ENCODE peak calls at places on chromosomes 1 and 21, in four cellular contexts. J is OCI-LY7, B is NB4, E is HAP-1. P is an unnamed sample.

GRCh38 chr1:38121231-38121680 is 74.7 kb upstream of the POU3F1 start:
- DNase-seq in J (no peak), B (no peak), E (no peak), P (no peak)

GRCh38 chr1:172779501-172779900 is 120.6 kb downstream of the FASLG start:
- DNase-seq in J (no peak), B (no peak), E (no peak), P (no peak)

GRCh38 chr1:59150537-59151386 is 146.1 kb upstream of the FGGY start:
- DNase-seq in J (no peak), B (peak; percentile 61), E (no peak), P (peak; percentile 67)

GRCh38 chr1:19817160-19817559 is 2.1 kb upstream of the RNF186 start:
- DNase-seq in J (no peak), B (no peak), E (no peak), P (no peak)

GRCh38 chr1:47663286-47663685 is 225.4 kb downstream of the FOXD2 start:
- DNase-seq in J (no peak), B (no peak), E (no peak), P (no peak)

GRCh38 chr1:3598051-3598471 is 13.2 kb downstream of the MEGF6 start:
- DNase-seq in J (no peak), B (no peak), E (no peak), P (no peak)

GRCh38 chr1:9438431-9439073 is 100.7 kb upstream of the SLC25A33 start:
- DNase-seq in J (no peak), B (peak; percentile 84), E (no peak), P (peak; percentile 84)

GRCh38 chr1:247906504-247907047 is 11.2 kb downstream of the OR2W3 start:
- DNase-seq in J (no peak), B (peak; percentile 56), E (no peak), P (no peak)

GRCh38 chr21:31597683-31598082 is 61.8 kb upstream of the SOD1 start:
- DNase-seq in J (no peak), B (no peak), E (no peak), P (no peak)

GRCh38 chr1:219926363-219926998 is 1.9 kb downstream of the SLC30A10 start:
- DNase-seq in J (no peak), B (no peak), E (no peak), P (peak; percentile 62)

GRCh38 chr1:11979453-11979817 is 809 bp upstream of the MFN2 start:
- DNase-seq in J (no peak), B (no peak), E (no peak), P (no peak)

GRCh38 chr1:118154220-118154619 is 30.8 kb downstream of the SPAG17 start:
- DNase-seq in J (no peak), B (peak; percentile 17), E (peak; percentile 39), P (no peak)

GRCh38 chr1:64601207-64601606 is 131.3 kb downstream of the CACHD1 start:
- DNase-seq in J (no peak), B (no peak), E (no peak), P (no peak)

GRCh38 chr1:225378880-225379279 is 49.0 kb downstream of the LBR start:
- DNase-seq in J (no peak), B (peak; percentile 20), E (peak; percentile 90), P (no peak)

GRCh38 chr1:211613108-211613947 is 34.4 kb upstream of the SLC30A1 start:
- DNase-seq in J (no peak), B (peak; percentile 95), E (no peak), P (peak; percentile 76)

GRCh38 chr1:206685749-206686485 is 1.2 kb downstream of the MAPKAPK2 start:
- DNase-seq in J (no peak), B (peak; percentile 89), E (peak; percentile 32), P (peak; percentile 64)

GRCh38 chr1:145977486-145978476 is 13.3 kb downstream of the POLR3GL start:
- DNase-seq in J (peak; percentile 90), B (peak; percentile 89), E (peak; percentile 78), P (peak; percentile 65)

GRCh38 chr1:236147068-236147467 is 4.7 kb downstream of the GPR137B start:
- DNase-seq in J (no peak), B (no peak), E (no peak), P (no peak)

GRCh38 chr21:34073749-34074282 is 438 bp downstream of the MRPS6 start:
- DNase-seq in J (peak; percentile 64), B (peak; percentile 49), E (no peak), P (peak; percentile 68)

GRCh38 chr1:39776400-39776713 is 5.2 kb upstream of the OXCT2 start:
- DNase-seq in J (peak; percentile 9), B (peak; percentile 70), E (no peak), P (no peak)

GRCh38 chr1:12132078-12132477 is 34.7 kb upstream of the TNFRSF1B start:
- DNase-seq in J (no peak), B (no peak), E (no peak), P (peak; percentile 68)

GRCh38 chr1:215539803-215540575 is 27.1 kb upstream of the KCTD3 start:
- DNase-seq in J (no peak), B (no peak), E (no peak), P (no peak)

GRCh38 chr1:27349784-27350672 is 8.2 kb downstream of the SYTL1 start:
- DNase-seq in J (no peak), B (no peak), E (no peak), P (no peak)
- H3K4me3 ChIP-seq in J (no peak overlapping the region), B (no peak overlapping the region), E (no peak overlapping the region), P (peak overlapping the region; percentile 2)

GRCh38 chr1:63321788-63322247 is 549 bp upstream of the FOXD3 start:
- DNase-seq in J (no peak), B (no peak), E (no peak), P (no peak)
- H3K4me3 ChIP-seq in J (peak overlapping the region; percentile 76), B (no peak overlapping the region), E (peak overlapping the region; percentile 46), P (peak overlapping the region; percentile 36)

DNA sequence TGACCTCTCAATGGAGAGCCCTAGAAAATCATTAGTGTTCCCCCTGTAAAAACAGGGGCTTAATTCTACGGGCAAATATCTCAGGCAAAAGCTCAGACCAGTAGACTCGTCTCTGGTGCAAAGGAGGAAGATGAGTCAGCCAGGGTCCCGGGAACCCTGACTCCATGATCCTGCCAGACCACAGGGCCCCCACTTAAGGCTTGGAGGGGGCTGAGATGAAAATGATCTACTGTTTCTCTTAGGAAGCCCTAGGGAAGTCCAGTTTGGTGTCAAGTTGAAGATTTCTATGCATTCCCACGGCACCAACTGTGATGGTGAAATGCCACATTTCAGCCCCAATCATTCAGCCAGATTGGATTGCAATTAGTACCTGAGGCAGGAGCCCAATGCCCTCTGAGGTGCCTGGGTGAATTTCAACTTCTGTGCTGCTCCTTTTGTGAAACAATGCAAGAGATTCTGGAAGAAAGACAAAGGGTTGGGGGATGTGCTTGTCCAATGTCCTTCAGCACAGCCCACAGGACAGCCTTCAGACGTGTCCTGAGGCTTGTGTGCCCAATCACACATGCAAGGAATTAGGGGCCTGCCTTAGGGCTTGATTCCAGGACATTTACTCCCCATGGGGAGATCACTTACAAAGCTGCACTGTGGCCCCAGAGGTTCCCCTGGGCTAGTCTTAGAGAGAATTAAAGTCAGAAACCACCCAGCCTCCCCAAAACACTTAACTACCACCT is 18.1 kb downstream of the NAV1 start:
- DNase-seq in J (no peak), B (no peak), E (no peak), P (no peak)
- H3K4me3 ChIP-seq in J (no peak overlapping the region), B (no peak overlapping the region), E (no peak overlapping the region), P (no peak overlapping the region)

GRCh38 chr1:55640708-55641473 is 425.7 kb upstream of the USP24 start:
- DNase-seq in J (no peak), B (peak; percentile 48), E (no peak), P (peak; percentile 54)
- H3K4me3 ChIP-seq in J (no peak overlapping the region), B (no peak overlapping the region), E (no peak overlapping the region), P (no peak overlapping the region)

DNA sequence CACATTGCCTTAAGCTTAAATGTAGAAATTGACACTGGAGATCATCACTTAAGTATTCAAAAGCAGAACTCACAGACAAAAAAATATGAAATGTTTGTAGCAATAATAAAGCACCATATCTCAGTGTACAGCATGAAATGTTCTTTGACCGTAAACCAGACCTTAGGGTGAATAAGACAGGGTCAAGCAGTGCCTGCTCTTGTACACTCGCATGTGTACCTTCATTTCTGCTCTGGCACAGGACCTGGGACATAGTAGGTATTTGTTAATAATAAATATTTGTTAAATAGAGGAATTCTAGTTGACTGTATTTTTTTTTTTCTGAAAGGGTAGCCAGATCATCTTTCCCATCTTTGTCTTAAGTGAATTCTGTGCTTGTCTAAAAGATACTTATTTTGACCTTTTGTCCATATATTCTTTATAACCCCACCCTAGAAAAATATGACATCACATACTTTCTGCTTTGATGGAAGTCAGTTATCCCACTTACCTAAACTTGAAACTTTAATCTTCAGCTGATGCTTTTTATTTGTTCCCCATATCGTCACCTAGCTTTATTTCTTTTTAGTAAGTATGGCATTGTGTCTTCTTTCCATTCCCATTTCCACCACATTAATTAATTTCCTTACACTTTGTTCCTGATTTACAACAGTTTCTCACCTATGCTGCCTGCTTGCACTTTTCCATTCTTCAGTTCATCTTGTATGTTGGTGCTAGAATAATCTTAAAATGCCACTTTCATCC is 1.7 kb downstream of the CDC7 start:
- DNase-seq in J (peak; percentile 10), B (no peak), E (no peak), P (no peak)
- H3K4me3 ChIP-seq in J (peak overlapping the region; percentile 82), B (peak overlapping the region; percentile 88), E (peak overlapping the region; percentile 60), P (no peak overlapping the region)

DNA sequence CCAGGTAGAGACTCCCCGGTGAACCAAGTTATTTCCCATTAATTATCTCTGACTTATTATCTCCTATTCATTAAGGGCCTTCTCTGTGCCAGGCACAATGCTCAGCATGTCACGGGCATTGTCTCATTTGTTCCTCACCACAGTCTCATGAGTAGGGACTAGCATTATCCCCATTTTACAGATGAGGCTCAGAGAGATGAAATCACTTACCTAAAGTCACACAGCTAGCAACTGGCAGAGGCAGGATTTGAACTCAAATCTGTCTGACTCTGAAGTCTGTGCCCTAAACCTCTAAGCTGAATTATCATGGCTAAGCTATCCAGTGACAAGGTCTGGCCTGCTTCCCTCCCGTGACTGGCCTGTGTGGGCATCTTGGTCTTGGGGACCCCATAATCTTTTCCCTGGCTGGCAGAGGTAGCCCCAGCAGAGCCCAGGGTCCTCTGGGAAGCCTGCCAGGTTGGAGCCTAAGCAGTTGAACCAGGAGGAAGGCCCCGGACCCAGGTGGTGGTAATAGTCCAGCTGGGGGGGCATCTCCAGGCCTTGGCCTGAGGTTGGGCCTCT is 4.5 kb downstream of the MAP7D1 start:
- DNase-seq in J (no peak), B (peak; percentile 21), E (no peak), P (no peak)
- H3K4me3 ChIP-seq in J (peak overlapping the region; percentile 65), B (peak overlapping the region; percentile 70), E (peak overlapping the region; percentile 29), P (peak overlapping the region; percentile 17)

DNA sequence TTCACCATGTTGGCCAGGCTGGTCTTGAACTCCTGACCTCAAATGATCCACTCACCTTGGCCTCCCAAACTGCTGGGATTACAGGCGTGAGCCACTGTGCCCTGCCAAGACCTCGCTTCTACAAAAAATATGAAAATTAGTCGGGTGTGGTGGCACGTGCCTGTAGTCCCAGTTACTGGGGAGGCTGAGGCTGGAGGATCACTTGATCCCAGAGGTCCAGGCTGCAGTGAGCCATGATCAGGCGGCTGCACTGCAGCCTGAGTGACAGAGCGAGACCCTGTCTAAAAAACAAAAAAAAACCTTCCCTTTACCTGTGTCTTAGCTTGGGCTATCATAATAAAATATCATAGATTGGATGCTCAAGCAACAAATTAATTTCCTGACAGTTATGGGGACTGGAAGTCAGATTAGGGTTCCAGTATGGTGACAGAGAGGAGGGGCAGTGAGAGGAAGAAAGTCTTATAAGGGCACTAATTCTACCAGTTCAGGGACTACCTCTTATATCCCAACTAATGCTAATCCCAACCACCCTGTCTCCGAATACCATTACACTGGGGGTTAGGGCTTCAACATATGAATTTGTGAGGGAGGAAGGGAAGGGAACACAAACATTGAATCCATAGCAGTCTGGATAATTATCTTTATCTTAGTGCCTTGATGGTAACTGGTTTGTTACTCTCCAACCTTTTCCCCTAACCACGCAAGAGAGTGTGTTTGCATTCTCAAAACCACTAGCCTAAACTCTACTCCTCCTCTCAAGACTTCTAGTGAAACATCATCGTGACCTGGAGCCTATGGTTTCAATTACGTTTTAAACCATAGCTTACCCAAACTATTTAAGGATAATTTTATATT is 1.0 kb upstream of the NAXE start:
- DNase-seq in J (no peak), B (no peak), E (no peak), P (no peak)
- H3K4me3 ChIP-seq in J (peak overlapping the region; percentile 89), B (peak overlapping the region; percentile 81), E (no peak overlapping the region), P (no peak overlapping the region)

P was measured in right lobe of liver.